ENCODE peak calls at places on chromosome 14, in ten cellular contexts. A, O, U, X, S, T, G, L, F and K are unnamed samples. For H3K9me3, the result is how much of the 10 kb centered on the place peaks cover.

GRCh38 chr14:23482814-23483128 is 13.3 kb downstream of the NGDN start:
- DNase-seq in A (no peak), O (no peak), U (no peak), X (no peak), S (no peak), T (no peak), G (no peak), L (no peak), F (no peak), K (no peak)

GRCh38 chr14:69088523-69089445 is 64.1 kb downstream of the DCAF5 start:
- DNase-seq in A (no peak), O (no peak), U (no peak), X (no peak), S (no peak), T (no peak), G (no peak), L (no peak), F (no peak), K (no peak)

GRCh38 chr14:72882047-72882446 is 11.9 kb downstream of the DPF3 start:
- DNase-seq in A (no peak), O (no peak), U (no peak), X (no peak), S (no peak), T (no peak), G (no peak), L (no peak), F (no peak), K (no peak)

GRCh38 chr14:39607978-39608377 is 175.7 kb upstream of the FBXO33 start:
- DNase-seq in A (no peak), O (no peak), U (no peak), X (no peak), S (no peak), T (no peak), G (no peak), L (no peak), F (no peak), K (no peak)

GRCh38 chr14:81246561-81247270 is 26.0 kb upstream of the GTF2A1 start:
- DNase-seq in A (no peak), O (no peak), U (no peak), X (no peak), S (no peak), T (no peak), G (no peak), L (no peak), F (no peak), K (no peak)

GRCh38 chr14:50778757-50779483 is 52.0 kb downstream of the NIN start:
- DNase-seq in A (no peak), O (no peak), U (no peak), X (no peak), S (no peak), T (peak), G (no peak), L (no peak), F (no peak), K (no peak)

GRCh38 chr14:76564471-76565119 is 188.7 kb downstream of the ESRRB start:
- DNase-seq in A (no peak), O (no peak), U (no peak), X (no peak), S (peak), T (no peak), G (no peak), L (no peak), F (peak), K (no peak)

GRCh38 chr14:75742867-75743266 is 81.8 kb downstream of the TTLL5 start:
- DNase-seq in A (no peak), O (no peak), U (no peak), X (no peak), S (no peak), T (no peak), G (no peak), L (no peak), F (no peak), K (no peak)

GRCh38 chr14:21910260-21910659 is 236.6 kb upstream of the OR4E1 start:
- DNase-seq in A (no peak), O (no peak), U (no peak), X (no peak), S (no peak), T (no peak), G (no peak), L (no peak), F (no peak), K (no peak)

GRCh38 chr14:76080009-76080408 is 71.7 kb upstream of the GPATCH2L start:
- DNase-seq in A (no peak), O (no peak), U (no peak), X (no peak), S (no peak), T (no peak), G (no peak), L (no peak), F (no peak), K (no peak)

GRCh38 chr14:51014086-51014485 is 69.8 kb upstream of the PYGL start:
- DNase-seq in A (peak), O (no peak), U (no peak), X (no peak), S (no peak), T (peak), G (no peak), L (no peak), F (no peak), K (no peak)

GRCh38 chr14:58749066-58749669 is 111.4 kb downstream of the DACT1 start:
- DNase-seq in A (no peak), O (no peak), U (no peak), X (no peak), S (no peak), T (peak), G (peak), L (no peak), F (no peak), K (no peak)

GRCh38 chr14:93112891-93113677 is 2.6 kb downstream of the ITPK1 start:
- DNase-seq in A (peak), O (peak), U (peak), X (peak), S (peak), T (peak), G (peak), L (no peak), F (peak), K (peak)

GRCh38 chr14:29663281-29663801 is 264.3 kb downstream of the PRKD1 start:
- DNase-seq in A (no peak), O (no peak), U (no peak), X (no peak), S (no peak), T (peak), G (no peak), L (no peak), F (peak), K (no peak)

GRCh38 chr14:71749613-71750238 is 182.5 kb upstream of the RGS6 start:
- DNase-seq in A (no peak), O (no peak), U (no peak), X (no peak), S (peak), T (no peak), G (no peak), L (no peak), F (no peak), K (no peak)

GRCh38 chr14:22556021-22556989 is 32.7 kb downstream of the DAD1 start:
- DNase-seq in A (peak), O (peak), U (peak), X (peak), S (peak), T (peak), G (peak), L (peak), F (no peak), K (peak)

GRCh38 chr14:61145258-61145902 is 135.8 kb downstream of the TMEM30B start:
- DNase-seq in A (peak), O (no peak), U (no peak), X (no peak), S (no peak), T (peak), G (no peak), L (no peak), F (no peak), K (no peak)

GRCh38 chr14:102930138-102930752 is 7.8 kb downstream of the AMN start:
- DNase-seq in A (no peak), O (no peak), U (no peak), X (no peak), S (no peak), T (no peak), G (no peak), L (peak), F (peak), K (no peak)

GRCh38 chr14:41873379-41874034 is 266.8 kb downstream of the LRFN5 start:
- DNase-seq in A (no peak), O (no peak), U (no peak), X (no peak), S (no peak), T (peak), G (no peak), L (no peak), F (no peak), K (no peak)

GRCh38 chr14:21206753-21207684 is 51.2 kb upstream of the OR5AU1 start:
- DNase-seq in A (no peak), O (no peak), U (no peak), X (no peak), S (no peak), T (no peak), G (no peak), L (no peak), F (no peak), K (no peak)

GRCh38 chr14:85566603-85567002 is 36.7 kb downstream of the FLRT2 start:
- DNase-seq in A (no peak), O (no peak), U (no peak), X (no peak), S (no peak), T (peak), G (no peak), L (no peak), F (no peak), K (no peak)

GRCh38 chr14:22871200-22871961 is at the start of gene LRP10:
- DNase-seq in A (peak), O (peak), U (peak), X (peak), S (peak), T (peak), G (peak), L (peak), F (peak), K (peak)

GRCh38 chr14:89625208-89625987 is 208.4 kb upstream of the FOXN3 start:
- DNase-seq in A (peak), O (peak), U (no peak), X (no peak), S (no peak), T (peak), G (no peak), L (peak), F (peak), K (no peak)

GRCh38 chr14:79543966-79544365 is 667.3 kb downstream of the DIO2 start:
- DNase-seq in A (no peak), O (no peak), U (no peak), X (no peak), S (peak), T (peak), G (no peak), L (no peak), F (peak), K (no peak)

GRCh38 chr14:45091696-45092095 is 7.8 kb downstream of the PRPF39 start:
- DNase-seq in A (no peak), O (no peak), U (no peak), X (no peak), S (no peak), T (peak), G (no peak), L (no peak), F (no peak), K (no peak)

GRCh38 chr14:48275301-48275700 is 599.9 kb upstream of the MDGA2 start:
- DNase-seq in A (no peak), O (no peak), U (no peak), X (no peak), S (no peak), T (no peak), G (no peak), L (no peak), F (no peak), K (no peak)

GRCh38 chr14:71492346-71492745 is 439.9 kb upstream of the RGS6 start:
- DNase-seq in A (no peak), O (no peak), U (no peak), X (no peak), S (no peak), T (peak), G (no peak), L (no peak), F (no peak), K (no peak)

GRCh38 chr14:90777358-90777757 is 38.9 kb downstream of the TTC7B start:
- DNase-seq in A (no peak), O (no peak), U (no peak), X (no peak), S (no peak), T (no peak), G (no peak), L (no peak), F (no peak), K (no peak)

GRCh38 chr14:33959692-33960151 is 8.8 kb upstream of the EGLN3 start:
- DNase-seq in A (no peak), O (no peak), U (no peak), X (no peak), S (no peak), T (no peak), G (no peak), L (no peak), F (peak), K (no peak)

GRCh38 chr14:74495356-74495755 is 1.8 kb downstream of the ISCA2 start:
- DNase-seq in A (no peak), O (no peak), U (no peak), X (no peak), S (no peak), T (no peak), G (no peak), L (no peak), F (no peak), K (no peak)

GRCh38 chr14:22178330-22178981 is 410.6 kb downstream of the DAD1 start:
- DNase-seq in A (no peak), O (no peak), U (no peak), X (peak), S (no peak), T (peak), G (no peak), L (no peak), F (no peak), K (no peak)

GRCh38 chr14:42224053-42224888 is 617.6 kb downstream of the LRFN5 start:
- DNase-seq in A (peak), O (peak), U (no peak), X (no peak), S (peak), T (peak), G (peak), L (no peak), F (peak), K (no peak)

GRCh38 chr14:69358233-69358963 is 39.7 kb downstream of the ERH start:
- DNase-seq in A (no peak), O (no peak), U (no peak), X (no peak), S (no peak), T (no peak), G (no peak), L (no peak), F (no peak), K (no peak)

GRCh38 chr14:93940437-93940836 is 13.3 kb downstream of the FAM181A start:
- DNase-seq in A (no peak), O (no peak), U (no peak), X (no peak), S (no peak), T (no peak), G (no peak), L (no peak), F (no peak), K (no peak)

GRCh38 chr14:29637406-29637805 is 290.2 kb downstream of the PRKD1 start:
- DNase-seq in A (no peak), O (peak), U (no peak), X (no peak), S (no peak), T (peak), G (peak), L (no peak), F (no peak), K (no peak)

GRCh38 chr14:72680853-72681640 is 212.9 kb downstream of the DPF3 start:
- DNase-seq in A (no peak), O (no peak), U (no peak), X (no peak), S (no peak), T (no peak), G (no peak), L (no peak), F (no peak), K (no peak)

GRCh38 chr14:39442293-39442692 is 10.1 kb upstream of the FBXO33 start:
- DNase-seq in A (peak), O (no peak), U (no peak), X (no peak), S (no peak), T (peak), G (no peak), L (peak), F (no peak), K (no peak)

GRCh38 chr14:52464175-52464574 is 88.1 kb downstream of the TXNDC16 start:
- DNase-seq in A (no peak), O (no peak), U (no peak), X (no peak), S (no peak), T (no peak), G (no peak), L (no peak), F (no peak), K (no peak)

GRCh38 chr14:105710119-105711057 is 184.0 kb downstream of the TMEM121 start:
- DNase-seq in A (no peak), O (no peak), U (no peak), X (no peak), S (peak), T (no peak), G (no peak), L (peak), F (no peak), K (no peak)
- H3K9me3 ChIP-seq in A (under half), O (under half), U (under half), X (under half), S (under half), T (under half), G (under half), L (under half), F (under half), K (under half)

GRCh38 chr14:104395276-104395675 is 184.3 kb upstream of the C14orf180 start:
- DNase-seq in A (no peak), O (no peak), U (no peak), X (no peak), S (no peak), T (no peak), G (peak), L (no peak), F (peak), K (no peak)
- H3K9me3 ChIP-seq in A (under half), O (under half), U (under half), X (under half), S (under half), T (under half), G (under half), L (under half), F (under half), K (under half)

GRCh38 chr14:32818576-32818975 is 120.1 kb upstream of the NPAS3 start:
- DNase-seq in A (no peak), O (no peak), U (no peak), X (no peak), S (no peak), T (no peak), G (no peak), L (no peak), F (no peak), K (no peak)
- H3K9me3 ChIP-seq in A (under half), O (under half), U (under half), X (under half), S (under half), T (under half), G (under half), L (under half), F (under half), K (under half)

GRCh38 chr14:36525746-36526099 is 5.7 kb upstream of the NKX2-1 start:
- DNase-seq in A (no peak), O (no peak), U (no peak), X (no peak), S (no peak), T (no peak), G (no peak), L (no peak), F (no peak), K (no peak)
- H3K9me3 ChIP-seq in A (under half), O (under half), U (under half), X (under half), S (under half), T (under half), G (under half), L (under half), F (under half), K (under half)

DNA sequence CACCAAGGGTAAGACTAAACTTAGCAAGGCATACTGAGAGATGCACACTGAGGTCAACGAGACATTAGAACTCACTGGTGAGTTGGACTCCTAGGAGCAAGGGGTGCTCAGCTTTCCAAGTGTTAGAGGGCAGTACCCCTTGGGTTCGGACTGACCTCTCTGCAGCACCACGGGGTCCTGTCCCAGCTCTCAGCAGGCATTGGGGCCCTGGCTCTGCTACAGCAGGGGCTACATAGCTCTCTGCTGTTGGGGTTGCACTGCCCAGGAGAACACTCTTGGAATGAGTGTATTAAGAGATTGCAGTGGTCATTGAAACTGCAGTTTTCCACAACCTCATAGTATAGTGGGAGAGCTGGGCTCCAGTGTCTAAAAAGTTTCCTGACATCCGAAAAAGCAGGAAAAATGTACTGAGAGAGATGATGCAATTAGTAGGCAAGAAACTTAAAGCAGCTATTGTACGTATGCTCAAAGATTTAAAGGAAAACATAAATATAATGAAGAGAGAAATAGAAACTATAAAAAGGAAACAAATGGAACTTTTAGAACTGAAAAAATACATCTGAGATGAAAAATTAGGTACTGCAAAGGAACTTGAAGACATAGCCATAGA is 132.5 kb upstream of the MAX start:
- DNase-seq in A (no peak), O (no peak), U (no peak), X (no peak), S (no peak), T (no peak), G (no peak), L (no peak), F (no peak), K (no peak)
- H3K9me3 ChIP-seq in A (under half), O (under half), U (under half), X (under half), S (under half), T (under half), G (under half), L (under half), F (under half), K (under half)

GRCh38 chr14:32808574-32809098 is 130.0 kb upstream of the NPAS3 start:
- DNase-seq in A (no peak), O (no peak), U (no peak), X (no peak), S (no peak), T (peak), G (no peak), L (no peak), F (no peak), K (no peak)
- H3K9me3 ChIP-seq in A (under half), O (under half), U (under half), X (under half), S (under half), T (under half), G (under half), L (under half), F (under half), K (under half)

GRCh38 chr14:100633406-100633805 is 46.2 kb upstream of the BEGAIN start:
- DNase-seq in A (no peak), O (no peak), U (no peak), X (no peak), S (no peak), T (no peak), G (no peak), L (no peak), F (no peak), K (no peak)

GRCh38 chr14:100638211-100638855 is 51.1 kb upstream of the BEGAIN start:
- DNase-seq in A (no peak), O (no peak), U (no peak), X (no peak), S (no peak), T (no peak), G (no peak), L (no peak), F (no peak), K (no peak)

GRCh38 chr14:100629696-100630095 is 42.5 kb upstream of the BEGAIN start:
- DNase-seq in A (no peak), O (no peak), U (no peak), X (no peak), S (no peak), T (no peak), G (no peak), L (no peak), F (no peak), K (no peak)

GRCh38 chr14:100636559-100636958 is 49.3 kb upstream of the BEGAIN start:
- DNase-seq in A (no peak), O (no peak), U (no peak), X (no peak), S (no peak), T (no peak), G (no peak), L (no peak), F (no peak), K (no peak)

DNA sequence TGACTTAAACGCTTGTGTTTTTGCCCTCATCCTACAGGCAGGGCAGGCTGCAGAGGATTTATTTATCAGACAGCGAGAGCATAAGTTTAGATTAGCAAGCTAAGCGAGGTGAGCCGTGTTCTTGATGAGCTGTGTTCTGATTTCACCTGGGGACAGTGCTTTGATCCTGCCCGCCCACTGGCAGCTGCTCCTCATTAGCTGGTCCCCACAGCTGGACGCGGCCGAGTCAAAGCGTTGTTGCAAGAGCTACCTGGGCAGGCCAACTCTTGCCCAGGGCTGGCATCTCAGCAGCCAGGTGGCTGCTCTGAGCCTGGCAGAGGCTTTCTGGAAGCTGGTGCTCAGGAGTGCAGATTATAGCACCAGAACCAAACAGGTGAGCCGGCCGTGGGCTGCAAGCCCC is 46.8 kb upstream of the BEGAIN start:
- DNase-seq in A (no peak), O (no peak), U (no peak), X (no peak), S (no peak), T (no peak), G (no peak), L (no peak), F (no peak), K (no peak)
- H3K9me3 ChIP-seq in A (under half), O (under half), U (under half), X (under half), S (under half), T (under half), G (under half), L (under half), F (under half), K (under half)

DNA sequence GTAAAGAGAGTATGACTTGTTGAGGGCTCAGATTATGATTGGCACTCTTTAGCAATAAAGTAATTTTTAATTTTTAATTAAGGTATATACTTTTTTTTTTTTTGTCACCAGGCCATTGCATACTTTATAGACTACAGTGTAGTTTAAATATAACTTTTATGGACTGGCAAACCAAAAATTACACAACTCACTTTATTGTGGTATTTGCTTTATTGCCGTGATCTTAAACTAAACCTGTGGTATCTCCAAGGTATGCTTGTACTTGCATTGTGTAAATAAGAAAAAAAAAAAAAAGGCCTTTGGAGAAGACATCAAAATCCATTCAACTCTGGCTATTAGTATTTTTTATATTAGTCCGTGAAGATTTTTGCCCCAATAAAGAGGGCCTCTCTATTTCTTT is 646.7 kb upstream of the FOXG1 start:
- DNase-seq in A (no peak), O (no peak), U (no peak), X (no peak), S (no peak), T (no peak), G (no peak), L (no peak), F (no peak), K (no peak)
- H3K9me3 ChIP-seq in A (under half), O (under half), U (under half), X (under half), S (under half), T (under half), G (under half), L (under half), F (under half), K (under half)